ENCODE peak calls at places on chromosomes 6 and 20, in seven cellular contexts. T is HepG2, F is mammary epithelial cell, J is neural progenitor cell, G is GM23248, L is A549, R is hepatocyte. N is an unnamed sample. For H3K4me1, the result is how much of the 10 kb centered on the place peaks cover.

GRCh38 chr6:25553502-25553901 is 98.5 kb upstream of the SCGN start:
- DNase-seq in T (no peak), F (no peak), J (no peak), G (peak), L (no peak), R (no peak), N (no peak)

GRCh38 chr6:91669154-91669903 is 1082.5 kb upstream of the MAP3K7 start:
- DNase-seq in T (no peak), F (no peak), J (peak), G (no peak), L (no peak), R (no peak), N (peak)

GRCh38 chr6:77021778-77022177 is 441.5 kb downstream of the HTR1B start:
- DNase-seq in T (no peak), F (no peak), J (no peak), G (no peak), L (no peak), R (no peak), N (no peak)

GRCh38 chr20:4476903-4477302 is 244.8 kb upstream of the PRND start:
- DNase-seq in T (no peak), F (no peak), J (no peak), G (peak), L (no peak), R (no peak), N (peak)

GRCh38 chr20:641516-641913 is 11.5 kb downstream of the SRXN1 start:
- DNase-seq in T (peak), F (no peak), J (peak), G (peak), L (peak), R (no peak), N (no peak)

GRCh38 chr20:35726759-35727711 is 15.0 kb downstream of the RBM39 start:
- DNase-seq in T (no peak), F (no peak), J (no peak), G (no peak), L (no peak), R (no peak), N (no peak)

GRCh38 chr6:118100763-118101162 is 193.7 kb downstream of the SLC35F1 start:
- DNase-seq in T (no peak), F (no peak), J (no peak), G (no peak), L (no peak), R (no peak), N (peak)

GRCh38 chr6:41156001-41156400 is 1.9 kb upstream of the TREML1 start:
- DNase-seq in T (no peak), F (no peak), J (no peak), G (no peak), L (no peak), R (no peak), N (no peak)

GRCh38 chr6:35047265-35048011 is 93.7 kb downstream of the TCP11 start:
- DNase-seq in T (no peak), F (no peak), J (no peak), G (peak), L (no peak), R (no peak), N (peak)

GRCh38 chr6:454148-454991 is 62.8 kb downstream of the IRF4 start:
- DNase-seq in T (no peak), F (no peak), J (no peak), G (no peak), L (no peak), R (no peak), N (peak)

GRCh38 chr6:150006961-150007464 is 18.3 kb downstream of the RAET1L start:
- DNase-seq in T (no peak), F (no peak), J (peak), G (peak), L (no peak), R (peak), N (no peak)

GRCh38 chr20:13236990-13237720 is 16.1 kb downstream of the ISM1 start:
- DNase-seq in T (no peak), F (no peak), J (no peak), G (no peak), L (no peak), R (no peak), N (no peak)

GRCh38 chr20:52619101-52619500 is 353.1 kb upstream of the TSHZ2 start:
- DNase-seq in T (no peak), F (no peak), J (no peak), G (no peak), L (no peak), R (peak), N (no peak)

GRCh38 chr6:41374618-41375590 is 39.5 kb downstream of the NCR2 start:
- DNase-seq in T (no peak), F (no peak), J (peak), G (peak), L (no peak), R (peak), N (no peak)

GRCh38 chr6:39669117-39669690 is 56.0 kb downstream of the KIF6 start:
- DNase-seq in T (peak), F (no peak), J (no peak), G (peak), L (no peak), R (no peak), N (peak)

GRCh38 chr6:169332250-169332649 is 78.6 kb upstream of the THBS2 start:
- DNase-seq in T (no peak), F (no peak), J (no peak), G (no peak), L (no peak), R (no peak), N (no peak)

GRCh38 chr6:138403324-138403800 is 661 bp upstream of the HEBP2 start:
- DNase-seq in T (no peak), F (no peak), J (peak), G (peak), L (peak), R (peak), N (peak)

GRCh38 chr20:46587986-46588385 is 37.5 kb upstream of the OCSTAMP start:
- DNase-seq in T (no peak), F (no peak), J (no peak), G (no peak), L (no peak), R (no peak), N (no peak)

GRCh38 chr6:29995346-29995777 is 53.0 kb downstream of the HLA-A start:
- DNase-seq in T (no peak), F (peak), J (no peak), G (peak), L (no peak), R (no peak), N (peak)

GRCh38 chr20:20680991-20681508 is 31.4 kb downstream of the RALGAPA2 start:
- DNase-seq in T (no peak), F (no peak), J (no peak), G (no peak), L (no peak), R (no peak), N (no peak)

GRCh38 chr20:56328861-56329260 is 29.9 kb upstream of the FAM210B start:
- DNase-seq in T (peak), F (peak), J (peak), G (peak), L (no peak), R (peak), N (no peak)

GRCh38 chr6:10402648-10403311 is 12.1 kb downstream of the TFAP2A start:
- DNase-seq in T (no peak), F (no peak), J (no peak), G (no peak), L (no peak), R (no peak), N (no peak)

GRCh38 chr6:140182819-140183218 is 808.4 kb upstream of the CITED2 start:
- DNase-seq in T (no peak), F (no peak), J (no peak), G (no peak), L (no peak), R (no peak), N (peak)

GRCh38 chr20:59988141-59988540 is 29.9 kb downstream of the CDH26 start:
- DNase-seq in T (no peak), F (peak), J (no peak), G (peak), L (peak), R (peak), N (no peak)

GRCh38 chr6:162058281-162058875 is 669.2 kb downstream of the PRKN start:
- DNase-seq in T (peak), F (peak), J (no peak), G (peak), L (peak), R (peak), N (peak)

GRCh38 chr20:48283470-48284110 is 498.3 kb upstream of the SULF2 start:
- DNase-seq in T (peak), F (peak), J (no peak), G (peak), L (no peak), R (peak), N (peak)

GRCh38 chr20:23023621-23024187 is 11.4 kb upstream of the SSTR4 start:
- DNase-seq in T (no peak), F (no peak), J (no peak), G (no peak), L (no peak), R (no peak), N (no peak)

GRCh38 chr6:150672792-150673191 is 73.1 kb downstream of the PLEKHG1 start:
- DNase-seq in T (no peak), F (no peak), J (no peak), G (no peak), L (no peak), R (no peak), N (no peak)

GRCh38 chr6:45494734-45495133 is 117.0 kb upstream of the SUPT3H start:
- DNase-seq in T (no peak), F (no peak), J (no peak), G (no peak), L (no peak), R (no peak), N (no peak)

GRCh38 chr20:48723308-48724264 is 104.2 kb downstream of the PREX1 start:
- DNase-seq in T (peak), F (no peak), J (no peak), G (peak), L (no peak), R (peak), N (peak)

GRCh38 chr6:64290867-64291266 is 655.3 kb downstream of the PHF3 start:
- DNase-seq in T (no peak), F (no peak), J (no peak), G (no peak), L (no peak), R (no peak), N (no peak)

GRCh38 chr6:80543598-80544181 is 437.2 kb downstream of the BCKDHB start:
- DNase-seq in T (no peak), F (peak), J (no peak), G (peak), L (no peak), R (peak), N (peak)

GRCh38 chr6:108163644-108164536 is 1.9 kb upstream of the NR2E1 start:
- DNase-seq in T (no peak), F (peak), J (peak), G (peak), L (no peak), R (no peak), N (no peak)

GRCh38 chr6:129767776-129768490 is 58.0 kb upstream of the ARHGAP18 start:
- DNase-seq in T (no peak), F (no peak), J (peak), G (no peak), L (no peak), R (no peak), N (peak)
- H3K4me2 ChIP-seq in T (no peak), F (peak), J (peak), G (peak), L (peak), R (peak), N (peak)

GRCh38 chr6:122623279-122623678 is 13.1 kb downstream of the PKIB start:
- DNase-seq in T (peak), F (no peak), J (no peak), G (no peak), L (no peak), R (no peak), N (peak)

GRCh38 chr6:122620902-122621301 is 10.7 kb downstream of the PKIB start:
- DNase-seq in T (peak), F (peak), J (no peak), G (peak), L (no peak), R (no peak), N (peak)

GRCh38 chr6:122622404-122622938 is 12.3 kb downstream of the PKIB start:
- DNase-seq in T (no peak), F (no peak), J (no peak), G (no peak), L (no peak), R (peak), N (no peak)

GRCh38 chr6:122620428-122620827 is 10.2 kb downstream of the PKIB start:
- DNase-seq in T (no peak), F (no peak), J (no peak), G (no peak), L (no peak), R (no peak), N (no peak)

GRCh38 chr6:122621638-122622037 is 11.4 kb downstream of the PKIB start:
- DNase-seq in T (no peak), F (no peak), J (no peak), G (no peak), L (no peak), R (no peak), N (no peak)
- H3K4me1 ChIP-seq in T (under half), F (under half), J (under half), G (under half), L (under half), R (under half), N (under half)

GRCh38 chr20:63878855-63879254 is 13.8 kb downstream of the TPD52L2 start:
- DNase-seq in T (no peak), F (no peak), J (no peak), G (no peak), L (no peak), R (no peak), N (no peak)
- H3K27ac ChIP-seq in T (no peak), F (no peak), J (no peak), G (no peak), L (no peak), R (no peak), N (no peak)

DNA sequence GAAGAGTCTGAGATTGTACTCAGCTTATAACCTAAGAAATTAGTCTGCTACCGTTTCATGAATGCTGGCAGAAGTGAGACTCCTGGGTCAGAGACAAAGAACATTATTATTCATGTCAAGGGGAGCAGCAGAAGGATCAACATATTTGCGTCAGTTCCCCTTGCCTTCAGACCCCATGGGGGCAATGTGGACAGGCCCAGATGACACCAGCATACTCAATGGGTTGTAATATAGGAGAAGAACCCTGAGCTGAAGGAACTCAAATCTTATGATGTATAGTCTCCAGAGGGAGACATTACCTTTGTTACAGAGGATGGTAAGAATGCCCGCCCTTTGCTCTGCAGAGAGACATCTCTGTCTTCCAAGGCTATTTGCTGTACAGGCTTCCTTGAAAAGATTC is 384.4 kb downstream of the EPM2A start:
- DNase-seq in T (no peak), F (no peak), J (no peak), G (no peak), L (no peak), R (no peak), N (no peak)
- H3K4me2 ChIP-seq in T (no peak), F (no peak), J (no peak), G (no peak), L (no peak), R (no peak), N (no peak)

GRCh38 chr6:52497652-52498408 is 77.7 kb downstream of the EFHC1 start:
- DNase-seq in T (no peak), F (no peak), J (no peak), G (peak), L (no peak), R (no peak), N (peak)

GRCh38 chr6:52499026-52499425 is 77.8 kb downstream of the TRAM2 start:
- DNase-seq in T (no peak), F (no peak), J (peak), G (peak), L (no peak), R (no peak), N (peak)

GRCh38 chr6:52500268-52501129 is 76.4 kb downstream of the TRAM2 start:
- DNase-seq in T (no peak), F (no peak), J (no peak), G (no peak), L (no peak), R (no peak), N (no peak)

GRCh38 chr6:52498538-52499017 is 78.3 kb downstream of the TRAM2 start:
- DNase-seq in T (no peak), F (no peak), J (no peak), G (no peak), L (no peak), R (no peak), N (no peak)

GRCh38 chr6:52499681-52500239 is 77.1 kb downstream of the TRAM2 start:
- DNase-seq in T (no peak), F (no peak), J (no peak), G (no peak), L (no peak), R (no peak), N (no peak)
- H3K4me1 ChIP-seq in T (under half), F (under half), J (under half), G (under half), L (under half), R (under half), N (under half)

GRCh38 chr6:3433005-3433404 is 23.8 kb downstream of the SLC22A23 start:
- DNase-seq in T (no peak), F (no peak), J (no peak), G (no peak), L (no peak), R (no peak), N (no peak)

GRCh38 chr6:3428247-3428646 is 28.6 kb downstream of the SLC22A23 start:
- DNase-seq in T (no peak), F (no peak), J (no peak), G (no peak), L (no peak), R (no peak), N (no peak)

GRCh38 chr6:3432416-3432815 is 24.4 kb downstream of the SLC22A23 start:
- DNase-seq in T (no peak), F (peak), J (no peak), G (no peak), L (no peak), R (no peak), N (no peak)

GRCh38 chr6:3428700-3429099 is 28.1 kb downstream of the SLC22A23 start:
- DNase-seq in T (no peak), F (no peak), J (no peak), G (no peak), L (no peak), R (no peak), N (no peak)

DNA sequence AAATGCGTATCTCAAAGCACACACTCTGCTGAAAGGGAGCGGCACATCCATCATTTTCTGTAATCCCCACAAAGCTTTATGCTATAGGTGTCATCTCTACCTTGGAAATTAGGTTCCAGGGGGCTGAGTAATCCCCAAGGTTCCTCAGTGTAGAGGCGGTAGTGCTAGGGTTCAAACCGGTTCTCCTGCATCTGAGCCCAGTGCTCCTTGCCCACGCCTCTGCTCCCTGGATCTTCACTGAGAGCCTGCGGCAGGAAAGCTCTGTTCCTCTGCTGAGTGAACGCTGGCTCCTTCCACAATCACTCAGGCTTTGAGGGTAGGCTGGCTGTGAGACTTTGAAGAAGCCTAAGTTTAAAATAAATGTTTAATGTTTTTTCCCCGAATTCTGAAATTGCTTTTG is 24.9 kb downstream of the SLC22A23 start:
- DNase-seq in T (no peak), F (peak), J (no peak), G (no peak), L (no peak), R (no peak), N (no peak)
- H3K27ac ChIP-seq in T (no peak), F (peak), J (no peak), G (no peak), L (no peak), R (no peak), N (no peak)

DNA sequence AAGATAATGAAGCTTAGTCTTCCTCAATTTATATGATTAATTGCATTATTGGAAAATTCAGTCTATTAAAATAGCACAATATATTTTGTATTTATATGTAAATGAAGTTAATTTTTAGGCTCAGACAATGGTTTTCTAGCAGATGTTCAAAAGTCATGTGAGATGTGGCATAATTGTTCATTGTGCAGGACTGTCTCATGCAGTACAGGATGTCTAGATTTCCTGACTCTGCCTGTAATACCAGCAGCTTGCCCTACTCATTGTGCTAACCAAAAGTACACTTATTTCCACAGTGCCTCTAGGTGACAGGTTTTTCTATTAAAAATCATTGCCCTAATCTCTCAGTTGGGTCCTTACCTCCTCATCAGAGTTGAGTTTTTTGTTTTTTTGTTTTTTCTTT is 12.4 kb downstream of the RALGAPB start:
- DNase-seq in T (no peak), F (no peak), J (no peak), G (no peak), L (no peak), R (no peak), N (no peak)
- H3K4me2 ChIP-seq in T (no peak), F (no peak), J (no peak), G (no peak), L (no peak), R (no peak), N (no peak)

DNA sequence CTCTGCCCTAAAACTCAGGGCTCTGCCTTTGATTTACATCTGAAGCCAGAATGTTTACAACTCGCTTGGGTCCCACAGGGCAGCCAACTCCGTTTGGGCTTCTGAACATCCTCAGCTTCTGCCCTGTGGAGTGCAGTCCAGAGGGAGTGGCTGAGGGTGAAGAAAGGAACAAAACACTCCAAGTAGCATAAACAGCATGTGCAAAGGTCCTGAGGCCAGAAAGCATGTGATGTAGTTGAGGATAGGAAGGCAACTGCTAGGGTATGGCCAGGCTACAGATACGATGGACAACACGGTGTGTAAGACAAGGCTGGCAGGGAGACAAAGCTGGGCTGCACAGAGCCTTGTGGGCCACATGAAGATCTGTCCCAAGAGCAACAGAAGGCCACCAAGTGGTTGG is 12.5 kb downstream of the JAG1 start:
- DNase-seq in T (no peak), F (no peak), J (no peak), G (no peak), L (no peak), R (no peak), N (no peak)
- H3K4me1 ChIP-seq in T (half or more), F (half or more), J (half or more), G (under half), L (half or more), R (half or more), N (under half)